ENCODE peak calls at places on chromosomes 7 and 10, in seven cellular contexts. M is thoracic aorta, G is astrocyte, N is cardiac fibroblast, Y is AG04450, W is fibroblast of mammary gland, S is kidney. T is an unnamed sample.

GRCh38 chr10:71084061-71084817 is 128.1 kb upstream of the UNC5B start:
- DNase-seq in M (no peak), G (no peak), N (no peak), Y (no peak), W (no peak), S (peak), T (no peak)

GRCh38 chr7:29336851-29337627 is 142.5 kb downstream of the CHN2 start:
- DNase-seq in M (no peak), G (no peak), N (no peak), Y (no peak), W (no peak), S (no peak), T (no peak)

GRCh38 chr10:126691456-126691855 is 21.0 kb upstream of the C10orf90 start:
- DNase-seq in M (no peak), G (no peak), N (no peak), Y (no peak), W (no peak), S (no peak), T (no peak)

GRCh38 chr10:97584060-97584797 is at the start of gene HOGA1:
- DNase-seq in M (peak), G (peak), N (peak), Y (no peak), W (peak), S (peak), T (peak)

GRCh38 chr7:105306160-105306784 is 82.4 kb downstream of the SRPK2 start:
- DNase-seq in M (no peak), G (no peak), N (peak), Y (no peak), W (peak), S (no peak), T (no peak)

GRCh38 chr7:2757361-2757903 is 69.4 kb downstream of the AMZ1 start:
- DNase-seq in M (peak), G (no peak), N (peak), Y (no peak), W (no peak), S (no peak), T (peak)

GRCh38 chr7:77940647-77941046 is 142.1 kb downstream of the PHTF2 start:
- DNase-seq in M (no peak), G (peak), N (peak), Y (peak), W (peak), S (no peak), T (peak)

GRCh38 chr7:136654406-136654805 is 214.0 kb upstream of the CHRM2 start:
- DNase-seq in M (no peak), G (no peak), N (no peak), Y (no peak), W (no peak), S (no peak), T (no peak)

GRCh38 chr7:130281227-130281626 is 11.7 kb upstream of the CPA4 start:
- DNase-seq in M (no peak), G (peak), N (peak), Y (no peak), W (peak), S (no peak), T (peak)

GRCh38 chr10:79254333-79255006 is 92.8 kb upstream of the PPIF start:
- DNase-seq in M (no peak), G (no peak), N (no peak), Y (no peak), W (no peak), S (no peak), T (no peak)

GRCh38 chr7:47095906-47096305 is 486.0 kb downstream of the TNS3 start:
- DNase-seq in M (no peak), G (no peak), N (peak), Y (no peak), W (no peak), S (no peak), T (peak)

GRCh38 chr10:83862723-83863122 is 276.6 kb upstream of the GHITM start:
- DNase-seq in M (no peak), G (no peak), N (no peak), Y (no peak), W (no peak), S (no peak), T (no peak)

GRCh38 chr7:155395176-155395797 is 62.6 kb upstream of the EN2 start:
- DNase-seq in M (no peak), G (no peak), N (no peak), Y (no peak), W (no peak), S (peak), T (no peak)

GRCh38 chr7:33739286-33739685 is 166.1 kb upstream of the BMPER start:
- DNase-seq in M (no peak), G (no peak), N (no peak), Y (no peak), W (no peak), S (no peak), T (no peak)

GRCh38 chr7:50676754-50677153 is 105.9 kb downstream of the GRB10 start:
- DNase-seq in M (no peak), G (no peak), N (no peak), Y (no peak), W (no peak), S (no peak), T (no peak)

GRCh38 chr10:132366499-132366898 is 30.5 kb upstream of the PWWP2B start:
- DNase-seq in M (no peak), G (no peak), N (no peak), Y (no peak), W (no peak), S (peak), T (no peak)

GRCh38 chr7:124762611-124763143 is 2.9 kb downstream of the GPR37 start:
- DNase-seq in M (no peak), G (no peak), N (no peak), Y (no peak), W (no peak), S (no peak), T (no peak)

GRCh38 chr10:51718804-51719291 is 19.5 kb upstream of the CSTF2T start:
- DNase-seq in M (no peak), G (peak), N (peak), Y (peak), W (peak), S (no peak), T (peak)

GRCh38 chr10:29681700-29682444 is 47.1 kb upstream of the SVIL start:
- DNase-seq in M (no peak), G (no peak), N (no peak), Y (no peak), W (no peak), S (no peak), T (no peak)

GRCh38 chr7:149777551-149778326 is 4.4 kb upstream of the ZNF467 start:
- DNase-seq in M (no peak), G (no peak), N (no peak), Y (no peak), W (no peak), S (peak), T (no peak)

GRCh38 chr10:77500754-77501151 is 136.9 kb downstream of the KCNMA1 start:
- DNase-seq in M (no peak), G (peak), N (no peak), Y (no peak), W (peak), S (no peak), T (no peak)

GRCh38 chr7:141416691-141417268 is 134.4 kb upstream of the AGK start:
- DNase-seq in M (no peak), G (no peak), N (no peak), Y (no peak), W (no peak), S (no peak), T (no peak)

GRCh38 chr7:128307066-128307465 is 36.6 kb downstream of the RBM28 start:
- DNase-seq in M (no peak), G (no peak), N (no peak), Y (no peak), W (no peak), S (no peak), T (no peak)

GRCh38 chr10:115968236-115968635 is 304.8 kb downstream of the GFRA1 start:
- DNase-seq in M (no peak), G (no peak), N (no peak), Y (no peak), W (no peak), S (no peak), T (no peak)

GRCh38 chr10:127774771-127775559 is 38.0 kb downstream of the FOXI2 start:
- DNase-seq in M (no peak), G (no peak), N (no peak), Y (no peak), W (no peak), S (no peak), T (no peak)

GRCh38 chr7:136030867-136031318 is 53.7 kb upstream of the MTPN start:
- DNase-seq in M (no peak), G (no peak), N (no peak), Y (no peak), W (peak), S (no peak), T (no peak)

GRCh38 chr7:55641273-55641691 is 69.0 kb upstream of the VOPP1 start:
- DNase-seq in M (no peak), G (peak), N (peak), Y (peak), W (peak), S (no peak), T (peak)

GRCh38 chr10:28508304-28508925 is 24.5 kb upstream of the WAC start:
- DNase-seq in M (no peak), G (no peak), N (no peak), Y (no peak), W (no peak), S (no peak), T (no peak)

GRCh38 chr7:4162845-4163564 is 519.1 kb upstream of the FOXK1 start:
- DNase-seq in M (no peak), G (no peak), N (no peak), Y (no peak), W (no peak), S (no peak), T (no peak)

GRCh38 chr7:73970801-73971229 is 57.2 kb upstream of the ELN start:
- DNase-seq in M (no peak), G (no peak), N (no peak), Y (no peak), W (no peak), S (peak), T (no peak)

GRCh38 chr7:82044497-82045080 is 274.7 kb upstream of the HGF start:
- DNase-seq in M (no peak), G (peak), N (peak), Y (no peak), W (peak), S (no peak), T (peak)

GRCh38 chr7:43520201-43520600 is 62.7 kb upstream of the STK17A start:
- DNase-seq in M (no peak), G (no peak), N (no peak), Y (no peak), W (no peak), S (no peak), T (no peak)

GRCh38 chr10:69362471-69362954 is 54.2 kb downstream of the TACR2 start:
- DNase-seq in M (peak), G (peak), N (peak), Y (peak), W (peak), S (no peak), T (peak)

GRCh38 chr7:106329971-106330733 is 45.4 kb upstream of the NAMPT start:
- DNase-seq in M (no peak), G (peak), N (peak), Y (no peak), W (peak), S (no peak), T (peak)

GRCh38 chr7:14851610-14852009 is 50.9 kb downstream of the DGKB start:
- DNase-seq in M (no peak), G (no peak), N (no peak), Y (no peak), W (no peak), S (no peak), T (no peak)

GRCh38 chr7:152894295-152895170 is 135.0 kb downstream of the ACTR3B start:
- DNase-seq in M (no peak), G (no peak), N (peak), Y (no peak), W (peak), S (no peak), T (no peak)

GRCh38 chr7:25662881-25663588 is 434.7 kb upstream of the NPVF start:
- DNase-seq in M (no peak), G (no peak), N (no peak), Y (no peak), W (no peak), S (no peak), T (no peak)

GRCh38 chr7:137091396-137091795 is 222.9 kb downstream of the CHRM2 start:
- DNase-seq in M (no peak), G (peak), N (peak), Y (no peak), W (peak), S (no peak), T (no peak)

GRCh38 chr10:26746111-26746510 is 48.6 kb downstream of the PDSS1 start:
- DNase-seq in M (no peak), G (no peak), N (no peak), Y (no peak), W (no peak), S (no peak), T (no peak)

DNA sequence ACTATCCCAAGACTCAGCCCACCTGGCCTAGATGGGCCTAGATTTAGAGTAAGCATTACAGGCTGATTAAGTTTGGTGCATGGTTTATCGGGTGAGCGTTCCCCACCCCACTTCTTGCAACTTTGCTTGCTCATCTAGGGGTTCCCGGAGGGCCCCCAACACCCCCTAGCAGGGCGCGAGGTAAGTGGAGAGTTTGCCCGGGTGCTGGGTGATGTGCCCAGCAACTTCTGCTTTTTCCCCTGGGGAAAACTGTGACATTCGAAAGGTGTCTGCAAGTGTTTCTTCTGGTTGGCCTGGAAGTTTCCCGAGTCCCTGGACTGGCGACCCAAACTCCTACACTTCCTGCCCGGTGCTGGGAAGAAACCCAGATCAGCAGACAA is 31.7 kb downstream of the SKIDA1 start:
- DNase-seq in M (no peak), G (no peak), N (no peak), Y (no peak), W (no peak), S (no peak), T (no peak)
- H3K4me3 ChIP-seq in M (peak), G (no peak), N (no peak), Y (no peak), W (no peak), S (peak), T (peak)

GRCh38 chr10:17094844-17095243 is 34.8 kb downstream of the CUBN start:
- DNase-seq in M (no peak), G (no peak), N (no peak), Y (no peak), W (no peak), S (no peak), T (no peak)

GRCh38 chr10:17101257-17101909 is 28.2 kb downstream of the CUBN start:
- DNase-seq in M (no peak), G (no peak), N (no peak), Y (no peak), W (no peak), S (no peak), T (no peak)

GRCh38 chr10:17101910-17102266 is 27.7 kb downstream of the CUBN start:
- DNase-seq in M (no peak), G (no peak), N (no peak), Y (no peak), W (no peak), S (no peak), T (no peak)

GRCh38 chr10:17098012-17098411 is 31.6 kb downstream of the CUBN start:
- DNase-seq in M (no peak), G (no peak), N (no peak), Y (no peak), W (no peak), S (no peak), T (no peak)

GRCh38 chr10:17100586-17100985 is 29.0 kb downstream of the CUBN start:
- DNase-seq in M (no peak), G (no peak), N (no peak), Y (no peak), W (peak), S (no peak), T (no peak)
- H3K4me3 ChIP-seq in M (no peak), G (no peak), N (no peak), Y (no peak), W (no peak), S (no peak), T (no peak)

GRCh38 chr7:142793156-142793555 is 22.4 kb downstream of the PRSS2 start:
- DNase-seq in M (no peak), G (peak), N (no peak), Y (no peak), W (no peak), S (no peak), T (no peak)

GRCh38 chr7:142797342-142797798 is 26.6 kb downstream of the PRSS2 start:
- DNase-seq in M (no peak), G (no peak), N (no peak), Y (no peak), W (no peak), S (peak), T (no peak)

GRCh38 chr7:142796001-142796500 is 25.3 kb downstream of the PRSS2 start:
- DNase-seq in M (no peak), G (no peak), N (no peak), Y (no peak), W (no peak), S (no peak), T (no peak)

GRCh38 chr7:142796501-142797341 is 26.0 kb downstream of the PRSS2 start:
- DNase-seq in M (no peak), G (no peak), N (no peak), Y (no peak), W (no peak), S (peak), T (no peak)

GRCh38 chr7:142795339-142795863 is 24.6 kb downstream of the PRSS2 start:
- DNase-seq in M (no peak), G (no peak), N (no peak), Y (no peak), W (no peak), S (peak), T (no peak)
- H3K4me3 ChIP-seq in M (no peak), G (no peak), N (no peak), Y (no peak), W (no peak), S (no peak), T (no peak)

GRCh38 chr10:12418000-12418399 is 68.7 kb downstream of the CAMK1D start:
- DNase-seq in M (peak), G (peak), N (peak), Y (no peak), W (peak), S (no peak), T (peak)

GRCh38 chr10:12414278-12414988 is 65.1 kb downstream of the CAMK1D start:
- DNase-seq in M (no peak), G (peak), N (no peak), Y (no peak), W (peak), S (no peak), T (peak)

GRCh38 chr10:12417341-12417740 is 68.0 kb downstream of the CAMK1D start:
- DNase-seq in M (no peak), G (no peak), N (no peak), Y (no peak), W (no peak), S (no peak), T (no peak)

GRCh38 chr10:12418725-12419278 is 69.5 kb downstream of the CAMK1D start:
- DNase-seq in M (no peak), G (no peak), N (no peak), Y (no peak), W (peak), S (no peak), T (no peak)

DNA sequence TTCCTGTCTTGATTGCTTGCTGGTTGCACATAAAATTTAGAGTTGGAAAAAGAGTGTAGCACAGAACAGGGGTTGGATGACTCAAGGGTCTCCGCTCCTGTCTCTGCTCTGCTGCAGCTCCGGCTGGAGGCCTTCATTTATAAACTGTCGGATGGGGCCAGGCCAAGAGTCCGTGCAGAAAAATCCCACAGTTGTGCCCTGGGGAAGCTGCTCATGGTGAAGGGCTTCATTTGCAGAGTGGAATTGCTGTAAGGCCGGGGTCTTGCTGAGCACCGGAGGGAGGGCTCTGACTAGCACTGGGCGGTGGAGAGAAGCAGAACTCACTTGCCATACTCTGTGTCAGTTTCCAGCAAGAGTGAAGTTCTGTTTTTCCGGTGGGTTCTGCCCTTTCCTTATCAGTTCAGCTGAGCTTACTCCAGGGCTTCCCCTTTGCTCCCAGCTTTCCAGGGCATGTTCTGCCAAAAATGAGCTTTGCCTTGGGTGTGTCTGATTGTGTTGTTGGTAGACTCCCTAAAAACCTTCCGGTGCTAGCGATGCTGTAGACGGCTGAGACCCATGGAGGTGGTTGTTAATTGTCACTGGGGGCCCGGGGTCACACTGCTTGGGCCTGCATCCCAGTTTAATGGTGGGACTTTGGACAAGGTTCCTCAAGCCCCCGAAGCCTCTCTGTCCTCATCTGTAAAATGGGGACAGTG is 67.2 kb downstream of the CAMK1D start:
- DNase-seq in M (no peak), G (no peak), N (no peak), Y (no peak), W (no peak), S (no peak), T (no peak)
- H3K4me3 ChIP-seq in M (no peak), G (no peak), N (no peak), Y (no peak), W (no peak), S (no peak), T (no peak)

GRCh38 chr10:100115011-100115770 is 33.5 kb upstream of the CPN1 start:
- DNase-seq in M (no peak), G (no peak), N (no peak), Y (no peak), W (no peak), S (no peak), T (no peak)
- H3K4me3 ChIP-seq in M (no peak), G (no peak), N (no peak), Y (no peak), W (no peak), S (no peak), T (no peak)

DNA sequence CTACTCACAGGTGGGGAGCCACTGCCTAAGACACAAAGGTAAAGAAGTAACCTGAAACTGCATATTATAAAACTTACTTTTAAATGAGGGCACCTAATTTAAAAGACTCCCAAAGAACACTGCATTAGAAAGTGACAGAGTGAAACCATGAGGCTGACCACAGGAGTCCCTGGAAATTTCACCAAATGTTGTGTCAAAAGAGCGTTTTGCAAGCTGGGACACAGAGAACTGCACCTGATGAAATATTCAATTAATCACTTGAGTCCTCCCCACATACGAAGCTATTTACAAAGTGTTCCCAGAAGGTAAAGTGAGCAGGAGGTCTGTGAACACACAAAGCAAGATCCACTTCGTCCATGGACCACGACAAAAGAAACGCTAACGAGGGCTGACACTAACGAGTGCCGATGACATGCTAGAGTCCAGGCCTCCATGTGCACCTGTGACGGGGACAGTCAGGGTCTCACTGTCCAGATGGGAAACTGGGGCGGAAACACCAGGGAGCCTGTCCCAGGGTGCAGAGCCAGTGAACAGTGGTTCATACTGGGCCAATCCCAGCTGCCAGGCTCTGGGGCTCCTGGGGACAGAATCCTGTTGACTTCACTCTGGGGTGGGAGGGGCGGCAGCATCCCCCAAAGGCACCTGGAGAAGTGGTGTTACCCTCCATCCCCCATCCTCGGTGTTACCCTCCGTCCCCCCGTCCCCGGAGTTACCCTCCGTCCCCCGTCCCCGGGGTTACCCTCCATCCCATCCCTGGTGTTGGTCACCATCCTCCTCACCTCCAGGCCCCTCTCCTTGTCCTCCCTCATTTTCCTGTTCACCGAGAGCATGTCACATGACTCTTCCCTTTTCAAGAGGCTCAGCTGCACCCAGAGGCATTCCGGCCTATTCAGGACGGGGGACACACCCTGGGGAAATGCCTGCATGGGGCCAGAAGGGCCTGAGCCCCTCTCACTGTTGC is 63.4 kb downstream of the DIP2C start:
- DNase-seq in M (no peak), G (no peak), N (no peak), Y (no peak), W (peak), S (peak), T (no peak)
- H3K4me3 ChIP-seq in M (peak), G (no peak), N (no peak), Y (no peak), W (no peak), S (no peak), T (no peak)

T was measured in AG10803.